ENCODE peak calls at places on chromosomes 11 and 22, in five cellular contexts. Q is effector memory CD4-positive, alpha-beta T cell; L is stimulated activated CD4-positive, alpha-beta T cell treated with anti-CD3 and anti-CD28 coated beads, Interleukin-2, amount 100 ng/mL, for 48 hours; E is left ventricle myocardium superior; B is activated CD4-positive, alpha-beta T cell treated with anti-CD3 and anti-CD28 coated beads for 48 hours. O is an unnamed sample.
A peak's percentile ranks its signal among the peaks of the same experiment; 100 is the strongest.

GRCh38 chr22:49767355-49768062 is 60.2 kb downstream of the BRD1 start:
- DNase-seq in Q (no peak), E (peak; percentile 24), L (peak; percentile 15), B (peak; percentile 26), O (peak; percentile 38)

GRCh38 chr11:10263929-10264328 is 30.1 kb downstream of the SBF2 start:
- DNase-seq in Q (no peak), E (no peak), B (no peak), L (no peak), O (no peak)

GRCh38 chr11:108565653-108566052 is 27.9 kb downstream of the EXPH5 start:
- DNase-seq in L (no peak), B (no peak), E (no peak), Q (no peak), O (no peak)

GRCh38 chr22:38417252-38418060 is 37.5 kb downstream of the KCNJ4 start:
- DNase-seq in E (no peak), Q (no peak), B (no peak), L (no peak), O (no peak)

GRCh38 chr22:49957826-49958461 is 2.6 kb upstream of the PIM3 start:
- DNase-seq in B (no peak), E (peak; percentile 18), L (no peak), Q (no peak), O (no peak)

GRCh38 chr22:33919591-33920501 is at the start of gene LARGE1:
- DNase-seq in Q (no peak), L (no peak), B (peak; percentile 26), E (peak; percentile 65), O (peak; percentile 52)

GRCh38 chr11:29963796-29964195 is 53.0 kb downstream of the KCNA4 start:
- DNase-seq in B (no peak), Q (no peak), L (no peak), E (no peak), O (no peak)

GRCh38 chr22:50175191-50175461 is 4.6 kb downstream of the PANX2 start:
- DNase-seq in E (no peak), Q (no peak), B (no peak), L (no peak), O (no peak)

GRCh38 chr22:43078522-43078921 is 10.7 kb downstream of the TTLL1 start:
- DNase-seq in B (no peak), L (no peak), Q (no peak), E (no peak), O (no peak)

GRCh38 chr11:114192841-114193389 is 103.3 kb upstream of the NNMT start:
- DNase-seq in B (no peak), E (no peak), Q (no peak), L (no peak), O (no peak)

GRCh38 chr22:32564170-32565001 is 89.8 kb downstream of the FBXO7 start:
- DNase-seq in Q (no peak), L (no peak), B (no peak), E (no peak), O (no peak)

GRCh38 chr11:57936050-57936418 is 87.6 kb upstream of the OR9Q1 start:
- DNase-seq in Q (no peak), E (no peak), L (no peak), B (no peak), O (no peak)

GRCh38 chr11:35647535-35648092 is 15.0 kb upstream of the TRIM44 start:
- DNase-seq in E (no peak), B (no peak), Q (no peak), L (no peak), O (no peak)

GRCh38 chr22:37186228-37186996 is 1.6 kb downstream of the C1QTNF6 start:
- DNase-seq in E (peak; percentile 17), B (peak; percentile 45), Q (no peak), L (no peak), O (peak; percentile 18)

GRCh38 chr11:14902650-14903350 is 10.8 kb upstream of the CYP2R1 start:
- DNase-seq in Q (no peak), B (no peak), E (no peak), L (no peak), O (no peak)

GRCh38 chr22:44024288-44024908 is at the start of gene PARVB:
- DNase-seq in E (peak; percentile 71), B (peak; percentile 36), Q (no peak), L (peak; percentile 6), O (peak; percentile 46)

GRCh38 chr11:76615950-76616349 is 54.6 kb downstream of the LRRC32 start:
- DNase-seq in Q (no peak), B (no peak), L (no peak), E (peak; percentile 78), O (peak; percentile 85)

GRCh38 chr22:48702573-48703264 is 1125.0 kb downstream of the BRD1 start:
- DNase-seq in B (no peak), L (no peak), E (no peak), Q (no peak), O (no peak)

GRCh38 chr11:118277312-118277711 is 13.2 kb upstream of the MPZL2 start:
- DNase-seq in L (no peak), Q (no peak), B (peak; percentile 18), E (no peak), O (no peak)

GRCh38 chr11:93997741-93998140 is 23.4 kb upstream of the HEPHL1 start:
- DNase-seq in B (no peak), Q (no peak), E (no peak), L (no peak), O (no peak)

GRCh38 chr22:43272869-43273318 is 70.3 kb downstream of the SCUBE1 start:
- DNase-seq in L (no peak), E (peak; percentile 51), B (no peak), Q (no peak), O (no peak)

GRCh38 chr22:45225732-45226560 is 14.7 kb downstream of the KIAA0930 start:
- DNase-seq in E (no peak), Q (no peak), L (no peak), B (no peak), O (no peak)

GRCh38 chr11:62324738-62325556 is 12.3 kb upstream of the ASRGL1 start:
- DNase-seq in Q (no peak), B (peak; percentile 86), L (peak; percentile 57), E (peak; percentile 63), O (no peak)

GRCh38 chr22:41699264-41700104 is at the start of gene MEI1:
- DNase-seq in L (peak; percentile 89), E (peak; percentile 93), Q (peak; percentile 81), B (peak; percentile 95), O (peak; percentile 96)

GRCh38 chr11:120132645-120133185 is 5.2 kb downstream of the TRIM29 start:
- DNase-seq in L (no peak), E (no peak), Q (no peak), B (no peak), O (peak; percentile 3)